ENCODE peak calls at places on chromosome 15, in eight cellular contexts. W is kidney epithelial cell, S is GF-D8, G is iPS-NIHi11, O is COR-L47, L is left colon, B is natural killer cell, U is NCI-H2171. C is an unnamed sample.

GRCh38 chr15:91867581-91868026 is 14.1 kb downstream of the SLCO3A1 start:
- DNase-seq in W (peak; percentile 71), S (no peak), G (peak; percentile 47), O (no peak), L (peak; percentile 92), B (no peak), U (no peak), C (peak; percentile 94)

GRCh38 chr15:85886345-85886935 is 91.7 kb upstream of the KLHL25 start:
- DNase-seq in W (no peak), S (no peak), G (no peak), O (no peak), L (no peak), B (no peak), U (peak; percentile 81), C (no peak)

GRCh38 chr15:76200641-76201105 is 110.6 kb downstream of the ETFA start:
- DNase-seq in W (no peak), S (no peak), G (no peak), O (no peak), L (peak; percentile 18), B (no peak), U (no peak), C (no peak)

GRCh38 chr15:33034588-33034987 is 159.9 kb downstream of the FMN1 start:
- DNase-seq in W (no peak), S (no peak), G (no peak), O (no peak), L (peak; percentile 43), B (no peak), U (no peak), C (no peak)

GRCh38 chr15:65055201-65055870 is 10.1 kb downstream of the SLC51B start:
- DNase-seq in W (no peak), S (no peak), G (no peak), O (no peak), L (peak; percentile 74), B (no peak), U (no peak), C (no peak)

GRCh38 chr15:88894819-88895767 is at the start of gene HAPLN3:
- DNase-seq in W (no peak), S (no peak), G (peak; percentile 79), O (no peak), L (no peak), B (no peak), U (no peak), C (no peak)

GRCh38 chr15:78682693-78683410 is 41.8 kb upstream of the CHRNB4 start:
- DNase-seq in W (no peak), S (no peak), G (no peak), O (no peak), L (no peak), B (no peak), U (no peak), C (no peak)

GRCh38 chr15:76345269-76345879 is 8.8 kb downstream of the ISL2 start:
- DNase-seq in W (no peak), S (no peak), G (no peak), O (no peak), L (no peak), B (no peak), U (no peak), C (no peak)

GRCh38 chr15:31361764-31362120 is 35.1 kb downstream of the KLF13 start:
- DNase-seq in W (no peak), S (no peak), G (no peak), O (peak; percentile 84), L (no peak), B (no peak), U (no peak), C (no peak)

GRCh38 chr15:89462198-89462912 is 34.0 kb downstream of the RHCG start:
- DNase-seq in W (no peak), S (no peak), G (no peak), O (no peak), L (no peak), B (no peak), U (no peak), C (no peak)

GRCh38 chr15:75864213-75865059 is 21.2 kb downstream of the UBE2Q2 start:
- DNase-seq in W (no peak), S (peak; percentile 50), G (no peak), O (no peak), L (no peak), B (no peak), U (no peak), C (no peak)

GRCh38 chr15:43799209-43799944 is 643 bp downstream of the SERINC4 start:
- DNase-seq in W (no peak), S (no peak), G (no peak), O (peak; percentile 61), L (no peak), B (no peak), U (peak; percentile 55), C (no peak)

GRCh38 chr15:99578809-99579208 is 13.0 kb downstream of the MEF2A start:
- DNase-seq in W (no peak), S (no peak), G (peak; percentile 39), O (no peak), L (no peak), B (no peak), U (no peak), C (no peak)

GRCh38 chr15:79829950-79830349 is 66.9 kb downstream of the MTHFS start:
- DNase-seq in W (no peak), S (no peak), G (no peak), O (no peak), L (no peak), B (no peak), U (no peak), C (no peak)

GRCh38 chr15:91884604-91885003 is 31.1 kb downstream of the SLCO3A1 start:
- DNase-seq in W (no peak), S (no peak), G (no peak), O (no peak), L (no peak), B (no peak), U (no peak), C (no peak)

GRCh38 chr15:70273808-70274207 is 176.1 kb upstream of the TLE3 start:
- DNase-seq in W (no peak), S (no peak), G (no peak), O (no peak), L (no peak), B (no peak), U (no peak), C (no peak)

GRCh38 chr15:29704950-29705597 is 117.2 kb downstream of the TJP1 start:
- DNase-seq in W (no peak), S (no peak), G (no peak), O (no peak), L (no peak), B (no peak), U (no peak), C (no peak)

GRCh38 chr15:79769933-79770332 is 126.9 kb downstream of the MTHFS start:
- DNase-seq in W (no peak), S (no peak), G (no peak), O (no peak), L (no peak), B (no peak), U (no peak), C (no peak)

GRCh38 chr15:45377630-45378148 is 655 bp downstream of the GATM start:
- DNase-seq in W (no peak), S (no peak), G (peak; percentile 25), O (peak; percentile 5), L (peak; percentile 35), B (no peak), U (peak; percentile 69), C (no peak)

GRCh38 chr15:63818191-63818590 is 15.6 kb downstream of the HERC1 start:
- DNase-seq in W (no peak), S (peak; percentile 18), G (peak; percentile 11), O (no peak), L (no peak), B (no peak), U (peak; percentile 55), C (no peak)

GRCh38 chr15:81080946-81081345 is 53.1 kb upstream of the CFAP161 start:
- DNase-seq in W (no peak), S (no peak), G (no peak), O (no peak), L (no peak), B (no peak), U (no peak), C (no peak)

GRCh38 chr15:101248274-101248673 is 3.6 kb downstream of the CHSY1 start:
- DNase-seq in W (no peak), S (no peak), G (no peak), O (no peak), L (no peak), B (no peak), U (no peak), C (no peak)

GRCh38 chr15:101201411-101202174 is 50.3 kb downstream of the CHSY1 start:
- DNase-seq in W (peak; percentile 92), S (no peak), G (peak; percentile 87), O (no peak), L (peak; percentile 82), B (no peak), U (no peak), C (peak; percentile 78)

GRCh38 chr15:23064156-23064555 is 24.8 kb upstream of the TUBGCP5 start:
- DNase-seq in W (no peak), S (no peak), G (peak; percentile 6), O (no peak), L (no peak), B (no peak), U (no peak), C (no peak)